ENCODE peak calls at places on chromosomes 1 and 21, in four cellular contexts. One of them, this sample, is unnamed.

GRCh38 chr1:157753611-157754010 is 23.3 kb downstream of the FCRL2 start:
- DNase-seq in NCI-H524: no peak
- DNase-seq in stimulated activated CD4-positive, alpha-beta T cell treated with anti-CD3 and anti-CD28 coated beads, Interleukin-4, amount 100 ng/mL, for 4 hours: no peak
- DNase-seq in thoracic aorta: no peak
- DNase-seq in this sample: no peak

GRCh38 chr21:32834825-32835224 is 63.3 kb upstream of the PAXBP1 start:
- DNase-seq in NCI-H524: no peak
- DNase-seq in stimulated activated CD4-positive, alpha-beta T cell treated with anti-CD3 and anti-CD28 coated beads, Interleukin-4, amount 100 ng/mL, for 4 hours: no peak
- DNase-seq in thoracic aorta: no peak
- DNase-seq in this sample: no peak

GRCh38 chr1:109649380-109649987 is 6.4 kb upstream of the GSTM4 start:
- DNase-seq in NCI-H524: no peak
- DNase-seq in stimulated activated CD4-positive, alpha-beta T cell treated with anti-CD3 and anti-CD28 coated beads, Interleukin-4, amount 100 ng/mL, for 4 hours: no peak
- DNase-seq in thoracic aorta: no peak
- DNase-seq in this sample: no peak

GRCh38 chr1:33382651-33383415 is 48.1 kb downstream of the PHC2 start:
- DNase-seq in NCI-H524: no peak
- DNase-seq in stimulated activated CD4-positive, alpha-beta T cell treated with anti-CD3 and anti-CD28 coated beads, Interleukin-4, amount 100 ng/mL, for 4 hours: no peak
- DNase-seq in thoracic aorta: no peak
- DNase-seq in this sample: no peak

GRCh38 chr1:212557739-212558664 is 50.6 kb upstream of the ATF3 start:
- DNase-seq in NCI-H524: no peak
- DNase-seq in stimulated activated CD4-positive, alpha-beta T cell treated with anti-CD3 and anti-CD28 coated beads, Interleukin-4, amount 100 ng/mL, for 4 hours: no peak
- DNase-seq in thoracic aorta: no peak
- DNase-seq in this sample: no peak

GRCh38 chr1:227917081-227917950 is 30.4 kb downstream of the WNT9A start:
- DNase-seq in NCI-H524: no peak
- DNase-seq in stimulated activated CD4-positive, alpha-beta T cell treated with anti-CD3 and anti-CD28 coated beads, Interleukin-4, amount 100 ng/mL, for 4 hours: no peak
- DNase-seq in thoracic aorta: no peak
- DNase-seq in this sample: no peak

GRCh38 chr1:55428944-55429931 is 214.1 kb upstream of the USP24 start:
- DNase-seq in NCI-H524: no peak
- DNase-seq in stimulated activated CD4-positive, alpha-beta T cell treated with anti-CD3 and anti-CD28 coated beads, Interleukin-4, amount 100 ng/mL, for 4 hours: no peak
- DNase-seq in thoracic aorta: peak
- DNase-seq in this sample: peak

GRCh38 chr1:39061951-39062350 is 35.8 kb downstream of the NDUFS5 start:
- DNase-seq in NCI-H524: no peak
- DNase-seq in stimulated activated CD4-positive, alpha-beta T cell treated with anti-CD3 and anti-CD28 coated beads, Interleukin-4, amount 100 ng/mL, for 4 hours: no peak
- DNase-seq in thoracic aorta: no peak
- DNase-seq in this sample: no peak

GRCh38 chr1:89965203-89965900 is 29.6 kb upstream of the ZNF326 start:
- DNase-seq in NCI-H524: peak
- DNase-seq in stimulated activated CD4-positive, alpha-beta T cell treated with anti-CD3 and anti-CD28 coated beads, Interleukin-4, amount 100 ng/mL, for 4 hours: no peak
- DNase-seq in thoracic aorta: no peak
- DNase-seq in this sample: no peak

GRCh38 chr1:66231162-66232077 is 302.5 kb upstream of the SGIP1 start:
- DNase-seq in NCI-H524: no peak
- DNase-seq in stimulated activated CD4-positive, alpha-beta T cell treated with anti-CD3 and anti-CD28 coated beads, Interleukin-4, amount 100 ng/mL, for 4 hours: no peak
- DNase-seq in thoracic aorta: no peak
- DNase-seq in this sample: no peak

GRCh38 chr1:199009447-199009846 is 370.6 kb downstream of the PTPRC start:
- DNase-seq in NCI-H524: no peak
- DNase-seq in stimulated activated CD4-positive, alpha-beta T cell treated with anti-CD3 and anti-CD28 coated beads, Interleukin-4, amount 100 ng/mL, for 4 hours: no peak
- DNase-seq in thoracic aorta: no peak
- DNase-seq in this sample: no peak

GRCh38 chr1:175410560-175410959 is 218.0 kb upstream of the KIAA0040 start:
- DNase-seq in NCI-H524: no peak
- DNase-seq in stimulated activated CD4-positive, alpha-beta T cell treated with anti-CD3 and anti-CD28 coated beads, Interleukin-4, amount 100 ng/mL, for 4 hours: no peak
- DNase-seq in thoracic aorta: no peak
- DNase-seq in this sample: no peak

GRCh38 chr21:46168659-46169386 is 13.4 kb upstream of the FTCD start:
- DNase-seq in NCI-H524: no peak
- DNase-seq in stimulated activated CD4-positive, alpha-beta T cell treated with anti-CD3 and anti-CD28 coated beads, Interleukin-4, amount 100 ng/mL, for 4 hours: no peak
- DNase-seq in thoracic aorta: no peak
- DNase-seq in this sample: no peak

GRCh38 chr1:53594391-53595180 is 135.4 kb downstream of the DMRTB1 start:
- DNase-seq in NCI-H524: no peak
- DNase-seq in stimulated activated CD4-positive, alpha-beta T cell treated with anti-CD3 and anti-CD28 coated beads, Interleukin-4, amount 100 ng/mL, for 4 hours: no peak
- DNase-seq in thoracic aorta: no peak
- DNase-seq in this sample: no peak

GRCh38 chr21:41966341-41966833 is 12.6 kb upstream of the C2CD2 start:
- DNase-seq in NCI-H524: no peak
- DNase-seq in stimulated activated CD4-positive, alpha-beta T cell treated with anti-CD3 and anti-CD28 coated beads, Interleukin-4, amount 100 ng/mL, for 4 hours: no peak
- DNase-seq in thoracic aorta: no peak
- DNase-seq in this sample: no peak

GRCh38 chr1:241939798-241940197 is 17.8 kb upstream of the BECN2 start:
- DNase-seq in NCI-H524: no peak
- DNase-seq in stimulated activated CD4-positive, alpha-beta T cell treated with anti-CD3 and anti-CD28 coated beads, Interleukin-4, amount 100 ng/mL, for 4 hours: no peak
- DNase-seq in thoracic aorta: no peak
- DNase-seq in this sample: no peak

GRCh38 chr1:62746086-62746808 is 37.7 kb upstream of the ATG4C start:
- DNase-seq in NCI-H524: no peak
- DNase-seq in stimulated activated CD4-positive, alpha-beta T cell treated with anti-CD3 and anti-CD28 coated beads, Interleukin-4, amount 100 ng/mL, for 4 hours: no peak
- DNase-seq in thoracic aorta: no peak
- DNase-seq in this sample: no peak

GRCh38 chr1:205929812-205930577 is 13.3 kb downstream of the SLC26A9 start:
- DNase-seq in NCI-H524: no peak
- DNase-seq in stimulated activated CD4-positive, alpha-beta T cell treated with anti-CD3 and anti-CD28 coated beads, Interleukin-4, amount 100 ng/mL, for 4 hours: no peak
- DNase-seq in thoracic aorta: no peak
- DNase-seq in this sample: no peak

GRCh38 chr1:12636098-12636950 is 7.6 kb upstream of the AADACL4 start:
- DNase-seq in NCI-H524: no peak
- DNase-seq in stimulated activated CD4-positive, alpha-beta T cell treated with anti-CD3 and anti-CD28 coated beads, Interleukin-4, amount 100 ng/mL, for 4 hours: no peak
- DNase-seq in thoracic aorta: no peak
- DNase-seq in this sample: no peak

GRCh38 chr1:115331531-115332331 is 6.3 kb downstream of the NGF start:
- DNase-seq in NCI-H524: no peak
- DNase-seq in stimulated activated CD4-positive, alpha-beta T cell treated with anti-CD3 and anti-CD28 coated beads, Interleukin-4, amount 100 ng/mL, for 4 hours: no peak
- DNase-seq in thoracic aorta: no peak
- DNase-seq in this sample: no peak

GRCh38 chr1:79079770-79080169 is 73.2 kb upstream of the ADGRL4 start:
- DNase-seq in NCI-H524: no peak
- DNase-seq in stimulated activated CD4-positive, alpha-beta T cell treated with anti-CD3 and anti-CD28 coated beads, Interleukin-4, amount 100 ng/mL, for 4 hours: no peak
- DNase-seq in thoracic aorta: no peak
- DNase-seq in this sample: peak

GRCh38 chr1:15254521-15254920 is 7.5 kb downstream of the FHAD1 start:
- DNase-seq in NCI-H524: peak
- DNase-seq in stimulated activated CD4-positive, alpha-beta T cell treated with anti-CD3 and anti-CD28 coated beads, Interleukin-4, amount 100 ng/mL, for 4 hours: no peak
- DNase-seq in thoracic aorta: no peak
- DNase-seq in this sample: no peak

GRCh38 chr1:219264557-219264956 is 90.9 kb downstream of the LYPLAL1 start:
- DNase-seq in NCI-H524: no peak
- DNase-seq in stimulated activated CD4-positive, alpha-beta T cell treated with anti-CD3 and anti-CD28 coated beads, Interleukin-4, amount 100 ng/mL, for 4 hours: no peak
- DNase-seq in thoracic aorta: no peak
- DNase-seq in this sample: no peak